ENCODE peak calls at places on chromosomes 16 and 17, in nine cellular contexts. Y is LoVo; Z is breast epithelium; V is astrocyte of the hippocampus; I is stimulated activated CD8-positive, alpha-beta memory T cell treated with anti-CD3 and anti-CD28 coated beads, Interleukin-7, amount 100 ng/mL, for 24 hours; U is NCI-H146; H is M059J; M is cardiac muscle cell; L is psoas muscle. D is an unnamed sample.
A peak's percentile ranks its signal among the peaks of the same experiment; 100 is the strongest.

GRCh38 chr17:17186051-17186450 is 20.1 kb downstream of the PLD6 start:
- DNase-seq in U (no peak), Z (no peak), L (no peak), V (peak; percentile 24), H (no peak), Y (no peak), M (peak; percentile 24), I (peak; percentile 26), D (no peak)

GRCh38 chr17:7289256-7290032 is 5.0 kb downstream of the YBX2 start:
- DNase-seq in U (no peak), Y (no peak), Z (no peak), V (no peak), M (no peak), H (no peak), I (no peak), L (peak; percentile 79), D (no peak)

GRCh38 chr16:49441366-49441780 is 67.8 kb downstream of the C16orf78 start:
- DNase-seq in M (peak; percentile 52), I (no peak), V (no peak), Z (no peak), Y (no peak), U (peak; percentile 88), H (no peak), L (no peak), D (peak; percentile 11)

GRCh38 chr17:46733837-46734516 is 84.5 kb downstream of the WNT3 start:
- DNase-seq in Z (no peak), L (no peak), M (no peak), I (no peak), Y (no peak), U (no peak), H (peak; percentile 75), V (peak; percentile 5), D (no peak)

GRCh38 chr17:27956601-27957445 is 63.7 kb upstream of the LYRM9 start:
- DNase-seq in U (no peak), M (peak; percentile 63), H (no peak), V (no peak), L (no peak), Y (no peak), I (no peak), Z (no peak), D (peak; percentile 54)

GRCh38 chr16:31052131-31052530 is 18.8 kb downstream of the STX4 start:
- DNase-seq in H (peak; percentile 97), I (no peak), V (peak; percentile 61), L (no peak), U (no peak), M (no peak), Z (no peak), Y (peak; percentile 91), D (no peak)

GRCh38 chr16:70708381-70709253 is 22.8 kb upstream of the MTSS2 start:
- DNase-seq in Z (no peak), U (no peak), I (no peak), Y (no peak), H (no peak), L (no peak), V (no peak), M (no peak), D (no peak)

GRCh38 chr16:72189865-72190371 is 18.0 kb upstream of the PMFBP1 start:
- DNase-seq in U (no peak), H (peak; percentile 65), Z (no peak), L (no peak), M (no peak), Y (peak; percentile 4), V (peak; percentile 67), I (no peak), D (no peak)

GRCh38 chr16:31181102-31181830 is 1.3 kb downstream of the FUS start:
- DNase-seq in I (no peak), H (peak; percentile 59), V (peak; percentile 41), L (peak; percentile 61), M (no peak), Y (no peak), Z (no peak), U (peak; percentile 42), D (peak; percentile 56)

GRCh38 chr17:58303981-58304734 is 23.4 kb upstream of the MPO start:
- DNase-seq in Z (no peak), L (no peak), U (peak; percentile 48), V (peak; percentile 41), I (no peak), Y (peak; percentile 28), M (peak; percentile 61), H (peak; percentile 35), D (peak; percentile 75)

GRCh38 chr17:30550512-30551273 is 73.5 kb downstream of the GOSR1 start:
- DNase-seq in U (no peak), Z (no peak), Y (peak; percentile 73), I (no peak), H (peak; percentile 87), L (no peak), M (no peak), V (peak; percentile 51), D (no peak)

GRCh38 chr17:57257213-57257873 is 1.0 kb downstream of the MSI2 start:
- DNase-seq in H (no peak), U (no peak), Y (no peak), I (no peak), L (no peak), Z (no peak), V (no peak), M (no peak), D (no peak)

GRCh38 chr17:50349241-50349595 is 3.3 kb downstream of the XYLT2 start:
- DNase-seq in Z (no peak), H (no peak), I (no peak), U (no peak), L (no peak), V (no peak), M (no peak), Y (no peak), D (no peak)

GRCh38 chr17:33210240-33210639 is 82.9 kb downstream of the ASIC2 start:
- DNase-seq in I (no peak), H (no peak), Z (no peak), V (no peak), M (no peak), U (no peak), Y (no peak), L (no peak), D (no peak)

GRCh38 chr16:31138621-31139578 is 3.4 kb upstream of the PRSS8 start:
- DNase-seq in M (no peak), Z (no peak), I (no peak), Y (peak; percentile 80), V (peak; percentile 91), L (peak; percentile 91), H (peak; percentile 94), U (no peak), D (no peak)

GRCh38 chr16:10521681-10522274 is 58.6 kb downstream of the EMP2 start:
- DNase-seq in I (no peak), L (peak; percentile 63), M (peak; percentile 85), Z (no peak), U (peak; percentile 20), V (peak; percentile 84), Y (peak; percentile 56), H (peak; percentile 70), D (peak; percentile 73)

GRCh38 chr16:966505-966904 is 4.3 kb downstream of the LMF1 start:
- DNase-seq in L (no peak), Z (no peak), H (no peak), Y (no peak), M (no peak), I (no peak), V (no peak), U (no peak), D (no peak)

GRCh38 chr16:48611329-48612137 is 1.6 kb upstream of the N4BP1 start:
- DNase-seq in Y (no peak), M (no peak), Z (no peak), U (peak; percentile 68), I (peak; percentile 61), L (no peak), H (no peak), V (no peak), D (no peak)

GRCh38 chr17:27379863-27380533 is 76.2 kb upstream of the KSR1 start:
- DNase-seq in V (peak; percentile 93), U (peak; percentile 48), L (peak; percentile 72), Z (no peak), Y (peak; percentile 76), I (no peak), M (no peak), H (peak; percentile 67), D (no peak)

GRCh38 chr17:50100921-50101345 is 5.8 kb downstream of the PDK2 start:
- DNase-seq in V (no peak), M (no peak), Y (no peak), H (peak; percentile 40), I (no peak), U (no peak), L (no peak), Z (no peak), D (no peak)

GRCh38 chr17:57823469-57824401 is 26.1 kb downstream of the MRPS23 start:
- DNase-seq in Y (no peak), U (peak; percentile 82), H (no peak), L (no peak), V (peak; percentile 15), I (no peak), M (no peak), Z (no peak), D (no peak)

GRCh38 chr17:29091591-29092291 is 48.8 kb downstream of the PIPOX start:
- DNase-seq in I (no peak), Y (no peak), U (peak; percentile 91), H (no peak), L (no peak), M (no peak), V (no peak), Z (no peak), D (no peak)

GRCh38 chr17:76547183-76547641 is 7.4 kb downstream of the PRCD start:
- DNase-seq in Y (no peak), I (no peak), Z (no peak), V (peak; percentile 75), U (peak; percentile 62), L (no peak), H (peak; percentile 82), M (peak; percentile 80), D (peak; percentile 91)

GRCh38 chr16:48619547-48619946 is 9.6 kb upstream of the N4BP1 start:
- DNase-seq in Z (no peak), L (no peak), U (no peak), I (no peak), Y (no peak), M (no peak), V (no peak), H (no peak), D (no peak)

GRCh38 chr17:32385971-32386370 is 36.0 kb downstream of the ZNF207 start:
- DNase-seq in I (no peak), H (no peak), Z (no peak), U (no peak), V (no peak), M (no peak), L (no peak), Y (no peak), D (no peak)

GRCh38 chr16:56715128-56715527 is 14.8 kb upstream of the NUP93 start:
- DNase-seq in I (no peak), L (no peak), Y (no peak), V (no peak), M (no peak), U (no peak), Z (no peak), H (no peak), D (no peak)

GRCh38 chr17:9839433-9839832 is 13.7 kb downstream of the GLP2R start:
- DNase-seq in M (no peak), V (peak; percentile 8), U (no peak), L (no peak), H (peak; percentile 50), Y (no peak), Z (no peak), I (no peak), D (no peak)

GRCh38 chr16:57316390-57317017 is 32.0 kb upstream of the PLLP start:
- DNase-seq in Z (no peak), H (peak; percentile 92), L (no peak), V (peak; percentile 77), I (no peak), U (no peak), M (no peak), Y (peak; percentile 53), D (no peak)

GRCh38 chr17:36608794-36609497 is 7.6 kb downstream of the MRM1 start:
- DNase-seq in L (peak; percentile 66), U (peak; percentile 48), V (peak; percentile 77), M (peak; percentile 63), H (no peak), I (no peak), Y (no peak), Z (no peak), D (peak; percentile 32)

D was measured in A673.